ENCODE peak calls at places on chromosomes 4 and X, in six cellular contexts. J, O, Z, N, W and Y are unnamed samples.

GRCh38 chr4:165986956-165987698 is 114.1 kb downstream of the TLL1 start:
- DNase-seq in J (no peak), O (no peak), Z (no peak), W (no peak), N (no peak), Y (no peak)

GRCh38 chr4:113641025-113641431 is 120.5 kb downstream of the CAMK2D start:
- DNase-seq in Z (no peak), O (no peak), W (no peak), J (no peak), N (no peak), Y (no peak)

GRCh38 chrX:67543818-67544217 is at the start of gene AR:
- DNase-seq in Z (peak), W (peak), O (peak), N (peak), J (no peak), Y (peak)

GRCh38 chrX:106919932-106920452 is at the start of gene CLDN2:
- DNase-seq in O (no peak), W (peak), N (no peak), J (no peak), Z (no peak), Y (no peak)

GRCh38 chr4:46648088-46648744 is 258.3 kb upstream of the GABRA2 start:
- DNase-seq in J (no peak), O (no peak), N (no peak), Z (no peak), W (peak), Y (no peak)

GRCh38 chrX:30653415-30654131 is at the start of gene GK:
- DNase-seq in Z (peak), O (no peak), N (no peak), J (no peak), W (no peak), Y (no peak)

GRCh38 chr4:118849867-118850812 is 14.2 kb upstream of the SEC24D start:
- DNase-seq in O (no peak), Z (no peak), W (peak), J (no peak), N (no peak), Y (no peak)

GRCh38 chrX:12441376-12442128 is 303.3 kb downstream of the FRMPD4 start:
- DNase-seq in N (no peak), J (no peak), W (peak), Z (no peak), O (no peak), Y (no peak)

GRCh38 chrX:78514852-78515251 is 144.3 kb downstream of the RTL3 start:
- DNase-seq in W (no peak), O (no peak), Z (no peak), N (no peak), J (no peak), Y (no peak)

GRCh38 chr4:58061967-58062366 is 951.8 kb upstream of the IGFBP7 start:
- DNase-seq in O (no peak), Z (no peak), W (no peak), J (no peak), N (no peak), Y (no peak)

GRCh38 chr4:105569014-105569850 is 16.8 kb downstream of the ARHGEF38 start:
- DNase-seq in O (no peak), J (no peak), N (no peak), Z (no peak), W (no peak), Y (no peak)

GRCh38 chr4:108891921-108892320 is 129.1 kb upstream of the ETNPPL start:
- DNase-seq in N (no peak), J (no peak), W (no peak), O (no peak), Z (no peak), Y (no peak)

GRCh38 chr4:118969359-118969758 is 80.7 kb downstream of the SYNPO2 start:
- DNase-seq in N (peak), J (no peak), W (peak), O (no peak), Z (peak), Y (peak)

GRCh38 chr4:150012851-150013360 is 65.3 kb upstream of the DCLK2 start:
- DNase-seq in O (no peak), Z (no peak), J (no peak), N (no peak), W (no peak), Y (no peak)

GRCh38 chrX:152958047-152958446 is 35.9 kb downstream of the PNMA5 start:
- DNase-seq in J (no peak), O (no peak), Z (no peak), W (no peak), N (no peak), Y (no peak)

GRCh38 chr4:185235480-185236154 is 26.2 kb downstream of the SNX25 start:
- DNase-seq in N (no peak), O (no peak), J (no peak), Z (no peak), W (no peak), Y (no peak)

GRCh38 chr4:180330521-180330920 is 1912.7 kb upstream of the TENM3 start:
- DNase-seq in Z (no peak), W (no peak), J (no peak), N (no peak), O (no peak), Y (no peak)

GRCh38 chr4:143618811-143619210 is 81.7 kb downstream of the FREM3 start:
- DNase-seq in O (no peak), W (no peak), Z (no peak), J (no peak), N (no peak), Y (no peak)

GRCh38 chrX:107715331-107716044 is 60.1 kb downstream of the TSC22D3 start:
- DNase-seq in W (no peak), O (no peak), N (no peak), Z (no peak), J (no peak), Y (no peak)

GRCh38 chrX:34638116-34638515 is 19.0 kb downstream of the TMEM47 start:
- DNase-seq in O (no peak), J (no peak), W (peak), N (no peak), Z (no peak), Y (no peak)

GRCh38 chrX:37644381-37645305 is 40.9 kb upstream of the XK start:
- DNase-seq in J (no peak), N (no peak), O (no peak), W (no peak), Z (no peak), Y (no peak)

GRCh38 chr4:8118531-8118930 is 40.1 kb downstream of the ABLIM2 start:
- DNase-seq in O (no peak), J (no peak), N (no peak), W (no peak), Z (no peak), Y (no peak)

GRCh38 chr4:337932-338758 is 531 bp downstream of the ZNF141 start:
- DNase-seq in Z (peak), J (peak), N (no peak), O (peak), W (peak), Y (peak)